ENCODE peak calls at places on chromosomes 5 and 9, in nine cellular contexts. V is NCI-H187; E is mammary epithelial cell; Q is GM03348; T is activated CD4-positive, alpha-beta T cell treated with anti-CD3 and anti-CD28 coated beads for 48 hours; Z is AG08396; C is dorsolateral prefrontal cortex; U is stimulated activated CD4-positive, alpha-beta T cell treated with anti-CD3 and anti-CD28 coated beads, Interleukin-12 subunit alpha, Interleukin-12 subunit beta, amount 100 ng/mL, for 48 hours; R is kidney epithelial cell. B is an unnamed sample.

GRCh38 chr5:146789712-146790660 is 88.6 kb downstream of the PPP2R2B start:
- DNase-seq in V (no peak), E (no peak), Q (no peak), T (no peak), Z (no peak), C (no peak), U (no peak), R (no peak), B (no peak)

GRCh38 chr9:6415266-6415665 is 2.3 kb downstream of the UHRF2 start:
- DNase-seq in V (no peak), E (peak), Q (no peak), T (peak), Z (no peak), C (no peak), U (no peak), R (no peak), B (no peak)

GRCh38 chr5:161846731-161847130 is 1.2 kb upstream of the GABRA1 start:
- DNase-seq in V (no peak), E (peak), Q (no peak), T (no peak), Z (no peak), C (no peak), U (no peak), R (peak), B (peak)

GRCh38 chr5:181191526-181192336 is 13.3 kb downstream of the TRIM7 start:
- DNase-seq in V (no peak), E (peak), Q (peak), T (peak), Z (peak), C (peak), U (peak), R (no peak), B (peak)

GRCh38 chr9:74765572-74765971 is 122.1 kb downstream of the TRPM6 start:
- DNase-seq in V (no peak), E (no peak), Q (no peak), T (no peak), Z (no peak), C (no peak), U (no peak), R (no peak), B (no peak)

GRCh38 chr9:71884005-71884404 is 27.0 kb downstream of the ABHD17B start:
- DNase-seq in V (no peak), E (no peak), Q (no peak), T (no peak), Z (no peak), C (no peak), U (no peak), R (no peak), B (no peak)

GRCh38 chr5:109038209-109038840 is 290.6 kb downstream of the FER start:
- DNase-seq in V (no peak), E (peak), Q (peak), T (no peak), Z (no peak), C (no peak), U (no peak), R (no peak), B (no peak)

GRCh38 chr5:94113-94892 is 2.3 kb downstream of the PLEKHG4B start:
- DNase-seq in V (no peak), E (no peak), Q (no peak), T (no peak), Z (no peak), C (no peak), U (no peak), R (no peak), B (no peak)

GRCh38 chr5:171957591-171958251 is 48.7 kb downstream of the FBXW11 start:
- DNase-seq in V (no peak), E (no peak), Q (no peak), T (peak), Z (no peak), C (no peak), U (peak), R (no peak), B (no peak)

GRCh38 chr5:153352685-153353219 is 137.7 kb upstream of the GRIA1 start:
- DNase-seq in V (no peak), E (peak), Q (no peak), T (peak), Z (no peak), C (no peak), U (peak), R (no peak), B (no peak)

GRCh38 chr5:79694652-79695051 is 5.0 kb downstream of the CMYA5 start:
- DNase-seq in V (peak), E (no peak), Q (no peak), T (no peak), Z (no peak), C (no peak), U (no peak), R (no peak), B (peak)

GRCh38 chr5:149420509-149421371 is 41.6 kb upstream of the IL17B start:
- DNase-seq in V (no peak), E (no peak), Q (peak), T (no peak), Z (no peak), C (no peak), U (no peak), R (no peak), B (peak)

GRCh38 chr9:133837644-133838597 is 99.8 kb upstream of the SARDH start:
- DNase-seq in V (no peak), E (no peak), Q (no peak), T (no peak), Z (no peak), C (no peak), U (no peak), R (no peak), B (no peak)

GRCh38 chr5:51227963-51228515 is 155.2 kb upstream of the ISL1 start:
- DNase-seq in V (no peak), E (no peak), Q (no peak), T (no peak), Z (no peak), C (no peak), U (no peak), R (no peak), B (no peak)

GRCh38 chr5:78065663-78066062 is 228.8 kb downstream of the AP3B1 start:
- DNase-seq in V (no peak), E (no peak), Q (no peak), T (no peak), Z (no peak), C (no peak), U (no peak), R (no peak), B (no peak)

GRCh38 chr5:98796197-98796972 is 22.9 kb downstream of the RGMB start:
- DNase-seq in V (no peak), E (peak), Q (peak), T (peak), Z (peak), C (no peak), U (peak), R (no peak), B (peak)

GRCh38 chr5:107739661-107740060 is 68.9 kb upstream of the EFNA5 start:
- DNase-seq in V (no peak), E (peak), Q (no peak), T (no peak), Z (no peak), C (no peak), U (no peak), R (no peak), B (peak)

GRCh38 chr9:134827993-134828392 is 52.6 kb upstream of the FCN2 start:
- DNase-seq in V (no peak), E (no peak), Q (no peak), T (no peak), Z (no peak), C (no peak), U (no peak), R (no peak), B (no peak)

GRCh38 chr5:108818613-108819272 is 71.0 kb downstream of the FER start:
- DNase-seq in V (no peak), E (peak), Q (peak), T (no peak), Z (peak), C (no peak), U (no peak), R (no peak), B (no peak)

GRCh38 chr5:116144103-116144502 is 59.3 kb downstream of the COMMD10 start:
- DNase-seq in V (no peak), E (no peak), Q (no peak), T (no peak), Z (peak), C (no peak), U (no peak), R (no peak), B (no peak)

GRCh38 chr5:139565411-139566305 is 4.5 kb downstream of the UBE2D2 start:
- DNase-seq in V (peak), E (no peak), Q (peak), T (peak), Z (no peak), C (no peak), U (no peak), R (no peak), B (no peak)

GRCh38 chr5:75037106-75037505 is 15.3 kb downstream of the GCNT4 start:
- DNase-seq in V (no peak), E (peak), Q (peak), T (peak), Z (peak), C (no peak), U (no peak), R (peak), B (peak)